ENCODE peak calls at places on chromosomes 13 and 19, in five cellular contexts. One of them, this sample, is unnamed.

GRCh38 chr13:48579167-48579918 is 46.5 kb upstream of the RCBTB2 start:
- DNase-seq in mucosa of descending colon: no peak
- DNase-seq in COR-L47: no peak
- DNase-seq in Calu3: no peak
- DNase-seq in SW480: no peak
- DNase-seq in this sample: no peak

GRCh38 chr19:35595928-35596327 is 10.0 kb downstream of the PMIS2 start:
- DNase-seq in mucosa of descending colon: no peak
- DNase-seq in COR-L47: no peak
- DNase-seq in Calu3: no peak
- DNase-seq in SW480: no peak
- DNase-seq in this sample: no peak

GRCh38 chr13:86082116-86082515 is 282.9 kb upstream of the SLITRK6 start:
- DNase-seq in mucosa of descending colon: no peak
- DNase-seq in COR-L47: peak
- DNase-seq in Calu3: no peak
- DNase-seq in SW480: no peak
- DNase-seq in this sample: no peak

GRCh38 chr13:97822377-97822776 is 131.1 kb upstream of the IPO5 start:
- DNase-seq in mucosa of descending colon: no peak
- DNase-seq in COR-L47: no peak
- DNase-seq in Calu3: no peak
- DNase-seq in SW480: no peak
- DNase-seq in this sample: no peak

GRCh38 chr13:30371649-30372265 is 50.5 kb upstream of the UBE2L5 start:
- DNase-seq in mucosa of descending colon: peak
- DNase-seq in COR-L47: no peak
- DNase-seq in Calu3: peak
- DNase-seq in SW480: peak
- DNase-seq in this sample: peak

GRCh38 chr19:58416631-58417030 is 8.2 kb downstream of the ZNF584 start:
- DNase-seq in mucosa of descending colon: no peak
- DNase-seq in COR-L47: no peak
- DNase-seq in Calu3: no peak
- DNase-seq in SW480: no peak
- DNase-seq in this sample: no peak

GRCh38 chr19:32858559-32858958 is 11.0 kb downstream of the SLC7A9 start:
- DNase-seq in mucosa of descending colon: no peak
- DNase-seq in COR-L47: no peak
- DNase-seq in Calu3: no peak
- DNase-seq in SW480: no peak
- DNase-seq in this sample: no peak

GRCh38 chr13:29877456-29878096 is 27.2 kb upstream of the UBL3 start:
- DNase-seq in mucosa of descending colon: no peak
- DNase-seq in COR-L47: no peak
- DNase-seq in Calu3: no peak
- DNase-seq in SW480: peak
- DNase-seq in this sample: no peak

GRCh38 chr19:35757231-35757748 is 461 bp upstream of the HSPB6 start:
- DNase-seq in mucosa of descending colon: peak
- DNase-seq in COR-L47: peak
- DNase-seq in Calu3: peak
- DNase-seq in SW480: no peak
- DNase-seq in this sample: peak

GRCh38 chr13:96809366-96810096 is 184.7 kb downstream of the OXGR1 start:
- DNase-seq in mucosa of descending colon: no peak
- DNase-seq in COR-L47: no peak
- DNase-seq in Calu3: no peak
- DNase-seq in SW480: no peak
- DNase-seq in this sample: no peak

GRCh38 chr13:111323950-111324651 is 3.7 kb downstream of the TEX29 start:
- DNase-seq in mucosa of descending colon: no peak
- DNase-seq in COR-L47: no peak
- DNase-seq in Calu3: no peak
- DNase-seq in SW480: no peak
- DNase-seq in this sample: no peak

GRCh38 chr13:100334209-100334608 is 245.3 kb downstream of the PCCA start:
- DNase-seq in mucosa of descending colon: no peak
- DNase-seq in COR-L47: no peak
- DNase-seq in Calu3: no peak
- DNase-seq in SW480: peak
- DNase-seq in this sample: no peak

GRCh38 chr19:48516536-48516935 is 4.9 kb upstream of the LMTK3 start:
- DNase-seq in mucosa of descending colon: no peak
- DNase-seq in COR-L47: no peak
- DNase-seq in Calu3: no peak
- DNase-seq in SW480: no peak
- DNase-seq in this sample: no peak

GRCh38 chr13:100110269-100110668 is 21.4 kb downstream of the PCCA start:
- DNase-seq in mucosa of descending colon: no peak
- DNase-seq in COR-L47: no peak
- DNase-seq in Calu3: no peak
- DNase-seq in SW480: no peak
- DNase-seq in this sample: no peak

This sample was measured in HepG2.